ENCODE peak calls at places on chromosome 20, in five cellular contexts. A is right atrium auricular region, U is right lobe of liver, E is transverse colon, I is left ventricle myocardium inferior. Z is an unnamed sample.

GRCh38 chr20:25254986-25255680 is 7.2 kb downstream of the PYGB start:
- DNase-seq in A (peak; percentile 76), U (no peak), E (peak; percentile 76), I (peak; percentile 67), Z (peak; percentile 32)

GRCh38 chr20:15546624-15547023 is 1026.6 kb downstream of the KIF16B start:
- DNase-seq in A (no peak), U (no peak), E (no peak), I (no peak), Z (no peak)

GRCh38 chr20:62662422-62662821 is 20.1 kb downstream of the SLCO4A1 start:
- DNase-seq in A (no peak), U (no peak), E (no peak), I (no peak), Z (no peak)

GRCh38 chr20:48717095-48717958 is 110.5 kb downstream of the PREX1 start:
- DNase-seq in A (no peak), U (no peak), E (no peak), I (no peak), Z (no peak)

GRCh38 chr20:10466325-10466724 is 31.2 kb downstream of the SLX4IP start:
- DNase-seq in A (no peak), U (no peak), E (no peak), I (no peak), Z (no peak)

GRCh38 chr20:38937978-38938473 is 11.8 kb downstream of the FAM83D start:
- DNase-seq in A (no peak), U (no peak), E (no peak), I (no peak), Z (no peak)

GRCh38 chr20:12700701-12701100 is 308.1 kb upstream of the SPTLC3 start:
- DNase-seq in A (no peak), U (no peak), E (no peak), I (no peak), Z (peak; percentile 92)

GRCh38 chr20:55354700-55355099 is 650.6 kb downstream of the CBLN4 start:
- DNase-seq in A (no peak), U (no peak), E (no peak), I (no peak), Z (no peak)

GRCh38 chr20:13788167-13788834 is 3.5 kb downstream of the NDUFAF5 start:
- DNase-seq in A (no peak), U (peak; percentile 65), E (peak; percentile 35), I (no peak), Z (peak; percentile 70)

GRCh38 chr20:58666702-58667101 is 15.6 kb downstream of the STX16 start:
- DNase-seq in A (no peak), U (no peak), E (no peak), I (no peak), Z (no peak)

GRCh38 chr20:48456361-48457184 is 371.2 kb downstream of the PREX1 start:
- DNase-seq in A (no peak), U (no peak), E (no peak), I (no peak), Z (no peak)

GRCh38 chr20:25224941-25225340 is 22.9 kb upstream of the PYGB start:
- DNase-seq in A (no peak), U (no peak), E (no peak), I (no peak), Z (no peak)

GRCh38 chr20:3000852-3001523 is 42.4 kb upstream of the GNRH2 start:
- DNase-seq in A (no peak), U (no peak), E (no peak), I (no peak), Z (no peak)

GRCh38 chr20:38136421-38137245 is 28.4 kb downstream of the TGM2 start:
- DNase-seq in A (no peak), U (no peak), E (no peak), I (no peak), Z (no peak)

GRCh38 chr20:19003759-19004336 is 190.3 kb downstream of the SCP2D1 start:
- DNase-seq in A (no peak), U (no peak), E (no peak), I (no peak), Z (no peak)

GRCh38 chr20:7383218-7383617 is 557.0 kb downstream of the HAO1 start:
- DNase-seq in A (no peak), U (no peak), E (no peak), I (no peak), Z (no peak)

GRCh38 chr20:37552415-37552814 is 24.7 kb upstream of the BLCAP start:
- DNase-seq in A (no peak), U (no peak), E (no peak), I (no peak), Z (no peak)

GRCh38 chr20:32969356-32970114 is 34.7 kb downstream of the SUN5 start:
- DNase-seq in A (peak; percentile 30), U (no peak), E (no peak), I (no peak), Z (no peak)

GRCh38 chr20:14336667-14337066 is 745 bp downstream of the FLRT3 start:
- DNase-seq in A (no peak), U (no peak), E (no peak), I (no peak), Z (peak; percentile 5)

GRCh38 chr20:60113024-60113724 is 155.0 kb downstream of the CDH26 start:
- DNase-seq in A (no peak), U (no peak), E (no peak), I (no peak), Z (no peak)

GRCh38 chr20:23399568-23400241 is 21.6 kb downstream of the NAPB start:
- DNase-seq in A (no peak), U (no peak), E (no peak), I (no peak), Z (no peak)

GRCh38 chr20:32672982-32673727 is 586 bp downstream of the C20orf203 start:
- DNase-seq in A (no peak), U (no peak), E (peak; percentile 57), I (no peak), Z (no peak)

GRCh38 chr20:6502219-6502618 is 265.3 kb upstream of the BMP2 start:
- DNase-seq in A (no peak), U (no peak), E (no peak), I (no peak), Z (no peak)

GRCh38 chr20:62911701-62912280 is 14.5 kb downstream of the DIDO1 start:
- DNase-seq in A (no peak), U (no peak), E (no peak), I (no peak), Z (no peak)

GRCh38 chr20:37251836-37252477 is 9.7 kb downstream of the GHRH start:
- DNase-seq in A (no peak), U (no peak), E (no peak), I (no peak), Z (no peak)

GRCh38 chr20:41476013-41476441 is 109.4 kb upstream of the EMILIN3 start:
- DNase-seq in A (no peak), U (no peak), E (peak; percentile 16), I (no peak), Z (peak; percentile 73)

GRCh38 chr20:14622796-14623195 is 285.4 kb upstream of the FLRT3 start:
- DNase-seq in A (no peak), U (no peak), E (no peak), I (no peak), Z (no peak)

GRCh38 chr20:59748555-59749292 is 144.4 kb downstream of the PHACTR3 start:
- DNase-seq in A (no peak), U (no peak), E (peak; percentile 19), I (no peak), Z (peak; percentile 30)

GRCh38 chr20:25553819-25554296 is 31.5 kb downstream of the NINL start:
- DNase-seq in A (no peak), U (no peak), E (no peak), I (no peak), Z (no peak)

DNA sequence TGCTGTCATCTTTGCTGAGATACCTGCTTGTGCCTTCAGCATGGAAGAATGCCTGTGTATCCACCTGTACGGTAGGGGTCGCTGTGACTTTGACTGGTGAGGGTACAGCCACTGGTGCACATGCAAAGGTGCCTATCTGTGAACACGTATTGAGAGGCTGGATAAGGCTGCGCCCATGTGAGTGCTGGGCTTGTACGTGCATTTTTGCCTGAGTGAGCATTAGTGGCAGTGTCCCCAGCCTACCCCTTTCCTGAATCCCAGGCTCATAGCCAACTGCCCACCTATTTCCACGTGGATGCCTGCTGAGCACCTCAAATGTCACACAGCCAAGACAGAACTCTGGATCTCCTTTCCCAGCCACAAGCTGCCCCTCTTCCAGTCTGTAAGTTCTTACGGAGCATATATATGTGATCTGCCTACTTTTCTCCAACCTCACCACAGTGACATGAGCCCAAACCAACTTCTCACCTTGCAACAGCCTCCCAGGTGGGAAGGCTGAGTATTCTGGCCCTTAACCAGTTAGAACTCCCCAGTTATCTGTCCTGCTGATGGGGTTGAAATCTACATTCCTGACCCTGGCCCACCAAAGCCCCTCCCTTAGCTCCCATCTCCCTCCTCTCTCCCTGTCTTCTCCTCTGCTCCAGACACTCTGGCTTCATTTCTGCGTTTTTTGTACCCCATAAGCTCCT is 1.1 kb upstream of the SLC2A10 start:
- DNase-seq in A (no peak), U (no peak), E (peak; percentile 60), I (no peak), Z (peak; percentile 82)
- TF ChIP-seq CTCF in A (no peak), U (no peak), E (peak; percentile 34), I (no peak), Z (peak; percentile 45)

DNA sequence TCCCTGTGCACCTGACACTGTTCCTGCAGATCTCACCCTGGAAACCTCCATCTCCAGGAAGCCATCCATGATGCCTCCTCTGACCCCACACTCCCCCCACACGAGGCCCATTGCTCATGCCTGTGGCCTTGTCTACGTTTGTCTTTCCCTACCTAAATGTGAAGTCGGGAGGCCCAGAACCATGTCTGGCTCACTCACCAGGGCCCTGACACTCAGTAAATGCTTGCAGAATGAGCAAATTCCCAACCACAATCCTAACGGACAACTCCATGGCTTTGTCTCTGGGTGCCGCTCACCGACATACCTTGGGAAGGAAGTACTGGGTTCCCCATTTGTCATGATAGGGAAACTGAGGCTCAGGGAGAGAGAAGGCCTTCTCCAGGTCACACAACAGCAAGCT is 7.3 kb downstream of the PEDS1 start:
- DNase-seq in A (no peak), U (no peak), E (no peak), I (no peak), Z (no peak)
- H3K4me1 ChIP-seq in A (no peaks in the 10 kb centered on the region), U (peaks cover 45% of the 10 kb centered on the region), E (peaks cover 56% of the 10 kb centered on the region), I (peaks cover 100% of the 10 kb centered on the region), Z (peaks cover 43% of the 10 kb centered on the region)

GRCh38 chr20:43205699-43206098 is 16.0 kb upstream of the PTPRT start:
- DNase-seq in A (no peak), U (no peak), E (no peak), I (no peak), Z (no peak)
- TF ChIP-seq CTCF in A (no peak), U (no peak), E (no peak), I (no peak), Z (no peak)

GRCh38 chr20:4812216-4812615 is 90.5 kb downstream of the PRND start:
- DNase-seq in A (no peak), U (no peak), E (no peak), I (no peak), Z (no peak)
- H3K4me1 ChIP-seq in A (no peaks in the 10 kb centered on the region), U (no peaks in the 10 kb centered on the region), E (peaks cover 7% of the 10 kb centered on the region), I (peaks cover 25% of the 10 kb centered on the region), Z (peaks cover 5% of the 10 kb centered on the region)